ENCODE peak calls at places on chromosomes 5 and 9, in eight cellular contexts. One of them, this sample, is unnamed.
A peak's percentile ranks its signal among the peaks of the same experiment; 100 is the strongest.

GRCh38 chr5:56088431-56088949 is 93.7 kb upstream of the IL6ST start:
- DNase-seq in neural progenitor cell: no peak
- DNase-seq in CD8-positive, alpha-beta T cell: no peak
- DNase-seq in lung: no peak
- DNase-seq in WERI-Rb-1: no peak
- DNase-seq in Peyer's patch: no peak
- DNase-seq in breast epithelium: no peak
- DNase-seq in IMR-90: no peak
- DNase-seq in this sample: no peak

GRCh38 chr9:105359899-105360298 is 87.9 kb upstream of the FSD1L start:
- DNase-seq in neural progenitor cell: no peak
- DNase-seq in lung: no peak
- DNase-seq in breast epithelium: no peak
- DNase-seq in CD8-positive, alpha-beta T cell: no peak
- DNase-seq in IMR-90: peak; percentile 73
- DNase-seq in WERI-Rb-1: no peak
- DNase-seq in Peyer's patch: no peak
- DNase-seq in this sample: peak; percentile 73

GRCh38 chr5:113474100-113474700 is 14.1 kb downstream of the MCC start:
- DNase-seq in CD8-positive, alpha-beta T cell: no peak
- DNase-seq in lung: no peak
- DNase-seq in breast epithelium: no peak
- DNase-seq in IMR-90: no peak
- DNase-seq in neural progenitor cell: peak; percentile 21
- DNase-seq in Peyer's patch: no peak
- DNase-seq in WERI-Rb-1: no peak
- DNase-seq in this sample: no peak

GRCh38 chr9:115540091-115540490 is 422.1 kb upstream of the TNC start:
- DNase-seq in WERI-Rb-1: no peak
- DNase-seq in CD8-positive, alpha-beta T cell: no peak
- DNase-seq in breast epithelium: no peak
- DNase-seq in neural progenitor cell: no peak
- DNase-seq in lung: no peak
- DNase-seq in IMR-90: peak; percentile 53
- DNase-seq in Peyer's patch: no peak
- DNase-seq in this sample: no peak

GRCh38 chr9:79390077-79390673 is 181.6 kb upstream of the TLE4 start:
- DNase-seq in neural progenitor cell: no peak
- DNase-seq in lung: no peak
- DNase-seq in breast epithelium: no peak
- DNase-seq in Peyer's patch: no peak
- DNase-seq in WERI-Rb-1: no peak
- DNase-seq in CD8-positive, alpha-beta T cell: no peak
- DNase-seq in IMR-90: peak; percentile 92
- DNase-seq in this sample: no peak

GRCh38 chr5:133245191-133246052 is 193.6 kb downstream of the HSPA4 start:
- DNase-seq in WERI-Rb-1: no peak
- DNase-seq in CD8-positive, alpha-beta T cell: no peak
- DNase-seq in breast epithelium: no peak
- DNase-seq in neural progenitor cell: no peak
- DNase-seq in lung: peak; percentile 38
- DNase-seq in Peyer's patch: no peak
- DNase-seq in IMR-90: peak; percentile 99
- DNase-seq in this sample: peak; percentile 89

GRCh38 chr9:11749396-11749795 is 943.8 kb upstream of the TYRP1 start:
- DNase-seq in breast epithelium: no peak
- DNase-seq in lung: no peak
- DNase-seq in IMR-90: no peak
- DNase-seq in Peyer's patch: no peak
- DNase-seq in neural progenitor cell: no peak
- DNase-seq in WERI-Rb-1: peak; percentile 63
- DNase-seq in CD8-positive, alpha-beta T cell: no peak
- DNase-seq in this sample: no peak

GRCh38 chr5:125835293-125836172 is 587.7 kb upstream of the GRAMD2B start:
- DNase-seq in CD8-positive, alpha-beta T cell: no peak
- DNase-seq in WERI-Rb-1: peak; percentile 54
- DNase-seq in Peyer's patch: peak; percentile 57
- DNase-seq in lung: peak; percentile 33
- DNase-seq in breast epithelium: no peak
- DNase-seq in neural progenitor cell: peak; percentile 67
- DNase-seq in IMR-90: peak; percentile 40
- DNase-seq in this sample: peak; percentile 39

GRCh38 chr5:173764321-173765029 is 123.7 kb upstream of the CPEB4 start:
- DNase-seq in breast epithelium: peak; percentile 77
- DNase-seq in Peyer's patch: peak; percentile 91
- DNase-seq in CD8-positive, alpha-beta T cell: no peak
- DNase-seq in WERI-Rb-1: peak; percentile 39
- DNase-seq in lung: peak; percentile 79
- DNase-seq in neural progenitor cell: peak; percentile 32
- DNase-seq in IMR-90: peak; percentile 96
- DNase-seq in this sample: peak; percentile 96

GRCh38 chr9:35682083-35682482 is 7.6 kb downstream of the TPM2 start:
- DNase-seq in lung: no peak
- DNase-seq in WERI-Rb-1: no peak
- DNase-seq in neural progenitor cell: no peak
- DNase-seq in CD8-positive, alpha-beta T cell: no peak
- DNase-seq in IMR-90: no peak
- DNase-seq in Peyer's patch: no peak
- DNase-seq in breast epithelium: no peak
- DNase-seq in this sample: no peak

GRCh38 chr9:133960568-133961129 is 31.5 kb downstream of the VAV2 start:
- DNase-seq in IMR-90: no peak
- DNase-seq in WERI-Rb-1: no peak
- DNase-seq in neural progenitor cell: peak; percentile 50
- DNase-seq in CD8-positive, alpha-beta T cell: no peak
- DNase-seq in breast epithelium: no peak
- DNase-seq in Peyer's patch: peak; percentile 71
- DNase-seq in lung: peak; percentile 54
- DNase-seq in this sample: no peak

GRCh38 chr5:170393235-170393634 is 4.1 kb upstream of the KCNMB1 start:
- DNase-seq in neural progenitor cell: no peak
- DNase-seq in WERI-Rb-1: no peak
- DNase-seq in breast epithelium: no peak
- DNase-seq in Peyer's patch: no peak
- DNase-seq in IMR-90: no peak
- DNase-seq in CD8-positive, alpha-beta T cell: no peak
- DNase-seq in lung: no peak
- DNase-seq in this sample: peak; percentile 5

GRCh38 chr9:17800397-17800796 is 221.5 kb downstream of the SH3GL2 start:
- DNase-seq in WERI-Rb-1: no peak
- DNase-seq in IMR-90: no peak
- DNase-seq in breast epithelium: no peak
- DNase-seq in lung: no peak
- DNase-seq in neural progenitor cell: no peak
- DNase-seq in CD8-positive, alpha-beta T cell: no peak
- DNase-seq in Peyer's patch: no peak
- DNase-seq in this sample: no peak

GRCh38 chr9:105187781-105188180 is 56.7 kb upstream of the SLC44A1 start:
- DNase-seq in lung: no peak
- DNase-seq in IMR-90: peak; percentile 86
- DNase-seq in breast epithelium: no peak
- DNase-seq in CD8-positive, alpha-beta T cell: no peak
- DNase-seq in Peyer's patch: no peak
- DNase-seq in neural progenitor cell: no peak
- DNase-seq in WERI-Rb-1: no peak
- DNase-seq in this sample: peak; percentile 67

GRCh38 chr9:92770005-92770995 is 5.7 kb upstream of the BICD2 start:
- DNase-seq in neural progenitor cell: no peak
- DNase-seq in IMR-90: no peak
- DNase-seq in WERI-Rb-1: no peak
- DNase-seq in CD8-positive, alpha-beta T cell: no peak
- DNase-seq in lung: no peak
- DNase-seq in breast epithelium: no peak
- DNase-seq in Peyer's patch: peak; percentile 80
- DNase-seq in this sample: no peak

GRCh38 chr5:169933127-169933526 is 47.2 kb downstream of the INSYN2B start:
- DNase-seq in WERI-Rb-1: no peak
- DNase-seq in Peyer's patch: no peak
- DNase-seq in IMR-90: no peak
- DNase-seq in CD8-positive, alpha-beta T cell: no peak
- DNase-seq in breast epithelium: no peak
- DNase-seq in lung: no peak
- DNase-seq in neural progenitor cell: no peak
- DNase-seq in this sample: no peak

GRCh38 chr5:167050568-167051214 is 1240.8 kb upstream of the WWC1 start:
- DNase-seq in WERI-Rb-1: no peak
- DNase-seq in Peyer's patch: no peak
- DNase-seq in CD8-positive, alpha-beta T cell: no peak
- DNase-seq in breast epithelium: no peak
- DNase-seq in IMR-90: no peak
- DNase-seq in lung: no peak
- DNase-seq in neural progenitor cell: no peak
- DNase-seq in this sample: peak; percentile 25

GRCh38 chr9:69121155-69122085 is 52.7 kb upstream of the TJP2 start:
- DNase-seq in breast epithelium: peak; percentile 70
- DNase-seq in WERI-Rb-1: peak; percentile 56
- DNase-seq in Peyer's patch: peak; percentile 72
- DNase-seq in neural progenitor cell: peak; percentile 86
- DNase-seq in IMR-90: peak; percentile 31
- DNase-seq in CD8-positive, alpha-beta T cell: no peak
- DNase-seq in lung: peak; percentile 71
- DNase-seq in this sample: peak; percentile 7

GRCh38 chr9:131284856-131285255 is 4.7 kb upstream of the PLPP7 start:
- DNase-seq in WERI-Rb-1: no peak
- DNase-seq in lung: no peak
- DNase-seq in Peyer's patch: no peak
- DNase-seq in neural progenitor cell: no peak
- DNase-seq in IMR-90: no peak
- DNase-seq in breast epithelium: no peak
- DNase-seq in CD8-positive, alpha-beta T cell: no peak
- DNase-seq in this sample: no peak

GRCh38 chr5:131749138-131749537 is 47.7 kb downstream of the FNIP1 start:
- DNase-seq in CD8-positive, alpha-beta T cell: no peak
- DNase-seq in Peyer's patch: no peak
- DNase-seq in IMR-90: peak; percentile 86
- DNase-seq in lung: no peak
- DNase-seq in breast epithelium: no peak
- DNase-seq in neural progenitor cell: no peak
- DNase-seq in WERI-Rb-1: no peak
- DNase-seq in this sample: peak; percentile 53

GRCh38 chr5:158559643-158560042 is 540.1 kb downstream of the EBF1 start:
- DNase-seq in IMR-90: no peak
- DNase-seq in WERI-Rb-1: no peak
- DNase-seq in CD8-positive, alpha-beta T cell: no peak
- DNase-seq in neural progenitor cell: no peak
- DNase-seq in breast epithelium: no peak
- DNase-seq in lung: no peak
- DNase-seq in Peyer's patch: no peak
- DNase-seq in this sample: no peak

GRCh38 chr5:89930591-89931383 is 478.8 kb downstream of the CETN3 start:
- DNase-seq in Peyer's patch: no peak
- DNase-seq in neural progenitor cell: no peak
- DNase-seq in IMR-90: peak; percentile 37
- DNase-seq in breast epithelium: no peak
- DNase-seq in WERI-Rb-1: no peak
- DNase-seq in lung: no peak
- DNase-seq in CD8-positive, alpha-beta T cell: no peak
- DNase-seq in this sample: peak; percentile 18

GRCh38 chr5:72908666-72909065 is 47.2 kb upstream of the FCHO2 start:
- DNase-seq in breast epithelium: no peak
- DNase-seq in IMR-90: no peak
- DNase-seq in neural progenitor cell: no peak
- DNase-seq in WERI-Rb-1: no peak
- DNase-seq in CD8-positive, alpha-beta T cell: no peak
- DNase-seq in lung: no peak
- DNase-seq in Peyer's patch: no peak
- DNase-seq in this sample: no peak
- TF ChIP-seq CTCF in breast epithelium: no peak
- TF ChIP-seq CTCF in IMR-90: no peak
- TF ChIP-seq CTCF in neural progenitor cell: no peak
- TF ChIP-seq CTCF in WERI-Rb-1: no peak
- TF ChIP-seq CTCF in CD8-positive, alpha-beta T cell: no peak
- TF ChIP-seq CTCF in lung: no peak
- TF ChIP-seq CTCF in Peyer's patch: no peak
- TF ChIP-seq CTCF in this sample: no peak

GRCh38 chr9:121778252-121779225 is 127.1 kb downstream of the DAB2IP start:
- DNase-seq in CD8-positive, alpha-beta T cell: no peak
- DNase-seq in breast epithelium: no peak
- DNase-seq in WERI-Rb-1: no peak
- DNase-seq in IMR-90: peak; percentile 60
- DNase-seq in lung: no peak
- DNase-seq in Peyer's patch: no peak
- DNase-seq in neural progenitor cell: no peak
- DNase-seq in this sample: no peak
- H3K36me3 ChIP-seq in CD8-positive, alpha-beta T cell: no peaks in the 10 kb centered on the region
- H3K36me3 ChIP-seq in breast epithelium: peaks cover 11% of the 10 kb centered on the region
- H3K36me3 ChIP-seq in WERI-Rb-1: peaks cover 94% of the 10 kb centered on the region
- H3K36me3 ChIP-seq in IMR-90: peaks cover 69% of the 10 kb centered on the region
- H3K36me3 ChIP-seq in lung: peaks cover 55% of the 10 kb centered on the region
- H3K36me3 ChIP-seq in Peyer's patch: peaks cover 94% of the 10 kb centered on the region
- H3K36me3 ChIP-seq in neural progenitor cell: no peaks in the 10 kb centered on the region
- H3K36me3 ChIP-seq in this sample: peaks cover 22% of the 10 kb centered on the region

GRCh38 chr9:113646491-113646890 is 183.0 kb downstream of the RGS3 start:
- DNase-seq in IMR-90: no peak
- DNase-seq in neural progenitor cell: no peak
- DNase-seq in lung: no peak
- DNase-seq in Peyer's patch: peak; percentile 25
- DNase-seq in WERI-Rb-1: peak; percentile 56
- DNase-seq in breast epithelium: peak; percentile 2
- DNase-seq in CD8-positive, alpha-beta T cell: no peak
- DNase-seq in this sample: no peak
- TF ChIP-seq CTCF in IMR-90: no peak
- TF ChIP-seq CTCF in neural progenitor cell: no peak
- TF ChIP-seq CTCF in lung: no peak
- TF ChIP-seq CTCF in Peyer's patch: no peak
- TF ChIP-seq CTCF in WERI-Rb-1: no peak
- TF ChIP-seq CTCF in breast epithelium: no peak
- TF ChIP-seq CTCF in CD8-positive, alpha-beta T cell: no peak
- TF ChIP-seq CTCF in this sample: no peak

GRCh38 chr9:127458921-127459320 is 7.6 kb downstream of the LRSAM1 start:
- DNase-seq in IMR-90: no peak
- DNase-seq in WERI-Rb-1: no peak
- DNase-seq in Peyer's patch: no peak
- DNase-seq in neural progenitor cell: no peak
- DNase-seq in breast epithelium: no peak
- DNase-seq in CD8-positive, alpha-beta T cell: no peak
- DNase-seq in lung: peak; percentile 58
- DNase-seq in this sample: no peak

GRCh38 chr9:127467621-127468020 is 16.3 kb downstream of the LRSAM1 start:
- DNase-seq in CD8-positive, alpha-beta T cell: no peak
- DNase-seq in lung: no peak
- DNase-seq in neural progenitor cell: no peak
- DNase-seq in breast epithelium: no peak
- DNase-seq in IMR-90: no peak
- DNase-seq in WERI-Rb-1: no peak
- DNase-seq in Peyer's patch: no peak
- DNase-seq in this sample: no peak

GRCh38 chr9:127463382-127463781 is 12.1 kb downstream of the LRSAM1 start:
- DNase-seq in lung: no peak
- DNase-seq in Peyer's patch: no peak
- DNase-seq in CD8-positive, alpha-beta T cell: no peak
- DNase-seq in WERI-Rb-1: peak; percentile 50
- DNase-seq in IMR-90: no peak
- DNase-seq in neural progenitor cell: no peak
- DNase-seq in breast epithelium: no peak
- DNase-seq in this sample: no peak

GRCh38 chr9:127463891-127464290 is 12.6 kb downstream of the LRSAM1 start:
- DNase-seq in CD8-positive, alpha-beta T cell: no peak
- DNase-seq in lung: no peak
- DNase-seq in breast epithelium: no peak
- DNase-seq in IMR-90: peak; percentile 76
- DNase-seq in WERI-Rb-1: no peak
- DNase-seq in neural progenitor cell: no peak
- DNase-seq in Peyer's patch: no peak
- DNase-seq in this sample: peak; percentile 66
- H3K36me3 ChIP-seq in CD8-positive, alpha-beta T cell: peaks cover 13% of the 10 kb centered on the region
- H3K36me3 ChIP-seq in lung: peaks cover 56% of the 10 kb centered on the region
- H3K36me3 ChIP-seq in breast epithelium: peaks cover 7% of the 10 kb centered on the region
- H3K36me3 ChIP-seq in IMR-90: peaks cover 51% of the 10 kb centered on the region
- H3K36me3 ChIP-seq in WERI-Rb-1: peaks cover 37% of the 10 kb centered on the region
- H3K36me3 ChIP-seq in neural progenitor cell: no peaks in the 10 kb centered on the region
- H3K36me3 ChIP-seq in Peyer's patch: peaks cover 76% of the 10 kb centered on the region
- H3K36me3 ChIP-seq in this sample: peaks cover 43% of the 10 kb centered on the region